ENCODE peak calls at places on chromosomes 2 and 18, in seven cellular contexts. U, Y, E, L, Z, T and O are unnamed samples.

GRCh38 chr2:235421618-235422017 is 72.2 kb upstream of the AGAP1 start:
- DNase-seq in U (no peak), Y (no peak), E (no peak), L (no peak), Z (no peak), T (no peak), O (no peak)

GRCh38 chr18:9109523-9109922 is 7.0 kb downstream of the NDUFV2 start:
- DNase-seq in U (no peak), Y (no peak), E (no peak), L (no peak), Z (no peak), T (no peak), O (no peak)

GRCh38 chr2:216989335-216990129 is 129.7 kb upstream of the TNP1 start:
- DNase-seq in U (no peak), Y (no peak), E (no peak), L (no peak), Z (no peak), T (no peak), O (no peak)

GRCh38 chr18:34330308-34330707 is 105.6 kb upstream of the NOL4 start:
- DNase-seq in U (no peak), Y (no peak), E (no peak), L (no peak), Z (no peak), T (no peak), O (no peak)

GRCh38 chr18:11392292-11392691 is 217.1 kb upstream of the SLC35G4 start:
- DNase-seq in U (no peak), Y (peak; percentile 66), E (no peak), L (no peak), Z (no peak), T (peak; percentile 67), O (no peak)

GRCh38 chr2:28633739-28634138 is 117.9 kb upstream of the PPP1CB start:
- DNase-seq in U (no peak), Y (no peak), E (no peak), L (no peak), Z (no peak), T (no peak), O (no peak)

GRCh38 chr2:99819766-99820165 is 322.6 kb downstream of the AFF3 start:
- DNase-seq in U (no peak), Y (peak; percentile 41), E (no peak), L (no peak), Z (no peak), T (peak; percentile 27), O (no peak)

GRCh38 chr2:200787351-200788128 is 24.2 kb upstream of the BZW1 start:
- DNase-seq in U (no peak), Y (no peak), E (no peak), L (no peak), Z (no peak), T (no peak), O (no peak)

GRCh38 chr2:73832905-73833304 is 4.1 kb downstream of the STAMBP start:
- DNase-seq in U (no peak), Y (no peak), E (no peak), L (no peak), Z (no peak), T (no peak), O (no peak)

DNA sequence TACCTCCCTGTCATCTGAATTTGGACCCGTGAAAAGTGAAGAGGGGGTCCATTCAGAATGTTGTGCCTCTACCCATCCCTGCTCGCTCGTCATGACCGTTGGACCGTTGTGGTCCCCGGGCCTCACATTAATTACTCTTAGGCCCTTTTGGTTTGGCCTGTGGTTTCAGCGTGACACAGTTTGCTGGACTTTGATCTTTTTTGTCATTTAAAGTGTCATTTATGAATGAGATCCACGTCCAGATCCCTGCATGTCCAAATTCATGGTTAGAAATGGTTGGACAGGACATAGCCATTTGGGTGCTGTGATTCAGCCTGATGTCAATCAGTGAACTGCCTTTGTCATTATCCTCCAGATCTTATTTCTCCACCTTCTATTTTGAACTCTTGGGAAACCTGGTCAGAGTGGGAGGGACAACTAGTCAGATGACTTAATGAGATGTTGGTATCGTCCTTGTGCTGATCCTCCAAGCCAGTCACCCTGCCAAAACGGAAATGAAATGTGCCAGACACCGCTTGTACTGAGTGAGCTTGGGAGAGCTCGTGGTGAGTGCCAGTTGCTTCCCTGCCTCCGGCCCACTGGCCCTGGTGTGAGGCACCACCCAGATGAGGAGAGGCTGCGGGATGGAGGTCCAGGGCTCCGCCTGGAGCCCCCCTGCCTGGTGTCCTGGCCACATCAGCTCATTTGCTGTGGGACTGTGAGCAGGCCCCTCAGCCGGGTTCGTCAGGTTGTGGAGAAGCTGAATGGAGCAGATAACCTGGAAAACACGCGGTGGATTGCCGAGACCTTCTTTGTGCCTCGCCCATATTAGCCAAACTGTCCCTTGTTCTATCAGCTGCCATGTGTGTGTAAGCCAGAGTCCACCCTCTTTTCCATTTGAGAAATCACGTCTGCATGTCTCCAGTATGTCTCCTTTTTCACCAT is 70.0 kb downstream of the DGKD start:
- DNase-seq in U (no peak), Y (no peak), E (no peak), L (no peak), Z (no peak), T (no peak), O (peak; percentile 93)
- H3K4me1 ChIP-seq in U (peaks cover 94% of the 10 kb centered on the region), Y (peaks cover 8% of the 10 kb centered on the region), E (peaks cover 39% of the 10 kb centered on the region), L (peaks cover 78% of the 10 kb centered on the region), Z (peaks cover 12% of the 10 kb centered on the region), T (peaks cover 14% of the 10 kb centered on the region), O (no peaks in the 10 kb centered on the region)

DNA sequence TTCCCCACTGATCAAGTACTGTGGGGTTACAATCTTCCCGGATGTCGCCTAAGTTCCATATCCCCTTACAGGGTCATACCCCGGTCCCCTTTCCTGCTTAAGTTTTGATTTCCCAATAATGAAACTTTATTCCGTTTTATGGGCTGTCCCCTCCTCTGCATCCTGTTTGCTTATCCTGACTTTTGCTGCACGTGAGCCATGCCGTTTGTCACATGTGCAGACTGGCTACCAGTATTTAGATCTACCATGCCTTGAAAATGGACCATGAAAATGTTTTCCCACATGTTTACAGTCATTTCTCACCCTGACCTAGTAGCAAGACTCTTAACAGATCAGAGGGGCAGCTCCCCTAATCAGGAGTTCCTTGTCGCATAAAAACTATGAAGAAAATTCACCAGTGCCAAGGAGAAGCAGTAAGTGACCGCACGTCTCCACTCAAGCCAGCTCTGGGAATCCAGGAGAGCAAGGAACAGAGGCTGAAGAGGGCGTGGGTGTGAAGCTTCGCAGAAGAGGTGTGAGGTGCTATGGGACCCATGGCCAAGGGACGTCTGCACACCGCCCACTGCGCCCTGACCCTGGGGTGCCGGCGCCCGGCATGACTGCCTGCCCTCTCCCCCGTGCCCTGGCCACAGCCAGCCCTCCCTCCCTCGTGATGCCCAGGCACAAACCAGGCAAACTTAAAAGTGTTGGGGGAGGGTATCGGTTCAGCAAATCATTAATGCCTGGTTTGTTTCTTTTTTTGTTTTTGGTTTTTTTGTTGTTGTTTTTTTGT is 440.8 kb upstream of the SALL3 start:
- DNase-seq in U (no peak), Y (no peak), E (no peak), L (no peak), Z (no peak), T (no peak), O (no peak)
- H3K4me1 ChIP-seq in U (no peaks in the 10 kb centered on the region), Y (no peaks in the 10 kb centered on the region), E (no peaks in the 10 kb centered on the region), L (peaks cover 5% of the 10 kb centered on the region), Z (peaks cover 41% of the 10 kb centered on the region), T (no peaks in the 10 kb centered on the region), O (no peaks in the 10 kb centered on the region)

GRCh38 chr2:69644506-69644979 is 1.0 kb upstream of the AAK1 start:
- DNase-seq in U (no peak), Y (no peak), E (no peak), L (no peak), Z (no peak), T (no peak), O (no peak)

GRCh38 chr2:69645926-69646325 is 2.4 kb upstream of the AAK1 start:
- DNase-seq in U (peak; percentile 58), Y (no peak), E (peak; percentile 50), L (no peak), Z (no peak), T (no peak), O (no peak)

GRCh38 chr2:69646714-69647113 is 3.2 kb upstream of the AAK1 start:
- DNase-seq in U (no peak), Y (no peak), E (no peak), L (no peak), Z (no peak), T (no peak), O (no peak)

GRCh38 chr2:69643602-69644505 is at the start of gene AAK1:
- DNase-seq in U (peak; percentile 86), Y (peak; percentile 88), E (peak; percentile 85), L (peak; percentile 97), Z (peak; percentile 82), T (peak; percentile 88), O (peak; percentile 88)

GRCh38 chr2:69645026-69645425 is 1.5 kb upstream of the AAK1 start:
- DNase-seq in U (peak; percentile 70), Y (no peak), E (peak; percentile 79), L (no peak), Z (no peak), T (peak; percentile 25), O (no peak)
- H3K4me1 ChIP-seq in U (peaks cover 68% of the 10 kb centered on the region), Y (peaks cover 2% of the 10 kb centered on the region), E (peaks cover 49% of the 10 kb centered on the region), L (peaks cover 88% of the 10 kb centered on the region), Z (peaks cover 47% of the 10 kb centered on the region), T (peaks cover 33% of the 10 kb centered on the region), O (no peaks in the 10 kb centered on the region)

GRCh38 chr2:215429424-215429823 is 6.4 kb downstream of the FN1 start:
- DNase-seq in U (no peak), Y (no peak), E (no peak), L (no peak), Z (no peak), T (no peak), O (no peak)

GRCh38 chr2:215425021-215425782 is 10.7 kb downstream of the FN1 start:
- DNase-seq in U (no peak), Y (no peak), E (no peak), L (no peak), Z (no peak), T (no peak), O (no peak)

GRCh38 chr2:215428060-215428910 is 7.6 kb downstream of the FN1 start:
- DNase-seq in U (no peak), Y (no peak), E (no peak), L (no peak), Z (no peak), T (no peak), O (no peak)

GRCh38 chr2:215430528-215431187 is 5.2 kb downstream of the FN1 start:
- DNase-seq in U (no peak), Y (no peak), E (no peak), L (no peak), Z (no peak), T (no peak), O (no peak)

GRCh38 chr2:215427585-215427984 is 8.3 kb downstream of the FN1 start:
- DNase-seq in U (no peak), Y (no peak), E (no peak), L (no peak), Z (no peak), T (no peak), O (no peak)
- H3K4me1 ChIP-seq in U (no peaks in the 10 kb centered on the region), Y (no peaks in the 10 kb centered on the region), E (no peaks in the 10 kb centered on the region), L (no peaks in the 10 kb centered on the region), Z (peaks cover 24% of the 10 kb centered on the region), T (no peaks in the 10 kb centered on the region), O (no peaks in the 10 kb centered on the region)

GRCh38 chr2:26974352-26974751 is 3.9 kb downstream of the MAPRE3 start:
- DNase-seq in U (no peak), Y (no peak), E (no peak), L (no peak), Z (no peak), T (no peak), O (no peak)
- H3K4me1 ChIP-seq in U (peaks cover 15% of the 10 kb centered on the region), Y (peaks cover 7% of the 10 kb centered on the region), E (no peaks in the 10 kb centered on the region), L (peaks cover 32% of the 10 kb centered on the region), Z (peaks cover 36% of the 10 kb centered on the region), T (peaks cover 16% of the 10 kb centered on the region), O (no peaks in the 10 kb centered on the region)